ENCODE peak calls at places on chromosome 3, in five cellular contexts. R is tibial artery, W is AG08396, U is BE2C, P is NCI-H69. N is an unnamed sample.
A peak's percentile ranks its signal among the peaks of the same experiment; 100 is the strongest.

GRCh38 chr3:4224331-4224730 is 78.8 kb upstream of the SETMAR start:
- DNase-seq in R (no peak), P (no peak), W (no peak), U (no peak), N (no peak)

GRCh38 chr3:41502461-41502860 is 303.2 kb downstream of the CTNNB1 start:
- DNase-seq in W (no peak), R (no peak), U (no peak), P (no peak), N (no peak)

GRCh38 chr3:125042725-125043406 is 12.9 kb downstream of the HEG1 start:
- DNase-seq in U (no peak), W (peak; percentile 40), R (peak; percentile 64), P (no peak), N (no peak)

GRCh38 chr3:128794067-128794768 is 68.2 kb downstream of the RAB7A start:
- DNase-seq in R (no peak), P (peak; percentile 8), W (peak; percentile 62), U (no peak), N (no peak)

GRCh38 chr3:33732394-33732793 is 14.3 kb upstream of the CLASP2 start:
- DNase-seq in P (peak; percentile 4), U (no peak), W (no peak), R (no peak), N (no peak)

GRCh38 chr3:66449411-66449931 is 51.4 kb downstream of the LRIG1 start:
- DNase-seq in P (no peak), U (no peak), W (no peak), R (no peak), N (no peak)

GRCh38 chr3:195802795-195803194 is 8.9 kb downstream of the MUC4 start:
- DNase-seq in U (no peak), W (no peak), R (no peak), P (no peak), N (no peak)

GRCh38 chr3:193418576-193419373 is 40.2 kb upstream of the ATP13A5 start:
- DNase-seq in P (no peak), U (no peak), W (no peak), R (no peak), N (no peak)

N was measured in occipital lobe.